ENCODE peak calls at places on chromosomes 5 and 9, in four cellular contexts. W is tibial artery, K is mammary epithelial cell, Q is BJ. X is an unnamed sample.

GRCh38 chr5:132751444-132751843 is 4.2 kb downstream of the CCNI2 start:
- DNase-seq in W (peak; percentile 85), K (peak; percentile 33), Q (no peak), X (no peak)

GRCh38 chr5:146338774-146339714 is at the start of gene POU4F3:
- DNase-seq in Q (no peak), K (no peak), W (no peak), X (peak; percentile 58)

GRCh38 chr9:95116002-95116819 is 201.3 kb downstream of the FANCC start:
- DNase-seq in Q (no peak), K (no peak), W (no peak), X (peak; percentile 17)

GRCh38 chr5:172264814-172265213 is 18.8 kb downstream of the UBTD2 start:
- DNase-seq in W (no peak), Q (no peak), K (no peak), X (no peak)

GRCh38 chr5:15550502-15551115 is 50.6 kb downstream of the FBXL7 start:
- DNase-seq in Q (no peak), K (peak; percentile 15), W (no peak), X (no peak)

GRCh38 chr5:159442210-159442850 is 112.0 kb upstream of the IL12B start:
- DNase-seq in Q (no peak), W (no peak), K (no peak), X (peak; percentile 16)

GRCh38 chr5:156396063-156396829 is 69.3 kb downstream of the SGCD start:
- DNase-seq in W (no peak), Q (no peak), K (no peak), X (no peak)

GRCh38 chr5:14464101-14464500 is 117.5 kb upstream of the OTULINL start:
- DNase-seq in W (no peak), K (no peak), Q (no peak), X (no peak)

GRCh38 chr9:84703793-84704192 is 34.3 kb downstream of the NTRK2 start:
- DNase-seq in K (no peak), W (no peak), Q (peak; percentile 15), X (no peak)

GRCh38 chr5:96004087-96004486 is 42.4 kb upstream of the ELL2 start:
- DNase-seq in Q (no peak), W (no peak), K (no peak), X (no peak)

GRCh38 chr9:75788006-75788634 is 102.4 kb upstream of the PCSK5 start:
- DNase-seq in Q (no peak), W (peak; percentile 24), K (no peak), X (no peak)

GRCh38 chr5:122615146-122615545 is 159.7 kb upstream of the SNX2 start:
- DNase-seq in Q (no peak), K (no peak), W (no peak), X (no peak)

GRCh38 chr5:123670981-123671557 is 159.1 kb downstream of the CSNK1G3 start:
- DNase-seq in W (peak; percentile 48), Q (no peak), K (peak; percentile 23), X (peak; percentile 68)

GRCh38 chr5:132076202-132076830 is 2.7 kb downstream of the CSF2 start:
- DNase-seq in K (no peak), Q (no peak), W (no peak), X (no peak)

GRCh38 chr5:429453-430188 is 13.4 kb upstream of the EXOC3 start:
- DNase-seq in Q (peak; percentile 62), W (peak; percentile 19), K (peak; percentile 33), X (no peak)

GRCh38 chr9:137318565-137318964 is 16.5 kb upstream of the NRARP start:
- DNase-seq in Q (no peak), W (no peak), K (no peak), X (no peak)

GRCh38 chr9:35726876-35727438 is 5.0 kb downstream of the TLN1 start:
- DNase-seq in Q (no peak), K (peak; percentile 21), W (peak; percentile 59), X (no peak)

GRCh38 chr9:36867241-36867640 is 166.8 kb downstream of the PAX5 start:
- DNase-seq in W (no peak), Q (no peak), K (no peak), X (no peak)

GRCh38 chr9:36867672-36868471 is 166.2 kb downstream of the PAX5 start:
- DNase-seq in K (no peak), W (no peak), Q (no peak), X (no peak)

GRCh38 chr9:36865731-36866635 is 168.1 kb downstream of the PAX5 start:
- DNase-seq in W (no peak), Q (no peak), K (no peak), X (no peak)

GRCh38 chr9:36868591-36869282 is 165.3 kb downstream of the PAX5 start:
- DNase-seq in K (no peak), Q (no peak), W (no peak), X (no peak)

DNA sequence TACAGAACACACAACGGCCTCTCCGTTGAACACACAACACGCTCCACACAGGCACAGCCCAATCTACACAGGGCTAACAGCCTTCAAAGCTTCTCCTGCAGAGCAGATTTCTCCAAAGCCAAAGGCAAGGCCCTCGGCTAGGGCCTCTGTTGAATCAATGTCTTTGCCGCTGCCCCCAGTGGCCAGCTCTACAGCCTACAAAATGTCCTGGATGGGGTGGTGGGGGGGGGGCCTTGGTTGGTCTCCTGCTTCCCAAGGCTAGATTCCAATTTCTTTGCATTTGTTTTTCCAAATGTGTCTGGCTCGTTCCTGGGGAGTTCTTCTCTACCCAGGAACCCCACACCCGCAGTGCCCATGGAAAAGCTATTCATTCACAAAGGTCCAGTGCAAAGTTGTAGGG is 167.2 kb downstream of the PAX5 start:
- DNase-seq in Q (no peak), K (no peak), W (no peak), X (peak; percentile 30)
- TF ChIP-seq CTCF in Q (no peak), K (no peak), W (no peak), X (no peak)

GRCh38 chr5:66724740-66725139 is 128.5 kb downstream of the MAST4 start:
- DNase-seq in Q (no peak), K (no peak), W (no peak), X (no peak)
- TF ChIP-seq CTCF in Q (peak; percentile 6), K (peak; percentile 20), W (no peak), X (peak; percentile 9)

GRCh38 chr5:133754575-133755169 is 142.3 kb upstream of the FSTL4 start:
- DNase-seq in Q (no peak), K (peak; percentile 7), W (no peak), X (peak; percentile 27)
- TF ChIP-seq CTCF in Q (peak; percentile 57), K (peak; percentile 54), W (peak; percentile 18), X (peak; percentile 58)

DNA sequence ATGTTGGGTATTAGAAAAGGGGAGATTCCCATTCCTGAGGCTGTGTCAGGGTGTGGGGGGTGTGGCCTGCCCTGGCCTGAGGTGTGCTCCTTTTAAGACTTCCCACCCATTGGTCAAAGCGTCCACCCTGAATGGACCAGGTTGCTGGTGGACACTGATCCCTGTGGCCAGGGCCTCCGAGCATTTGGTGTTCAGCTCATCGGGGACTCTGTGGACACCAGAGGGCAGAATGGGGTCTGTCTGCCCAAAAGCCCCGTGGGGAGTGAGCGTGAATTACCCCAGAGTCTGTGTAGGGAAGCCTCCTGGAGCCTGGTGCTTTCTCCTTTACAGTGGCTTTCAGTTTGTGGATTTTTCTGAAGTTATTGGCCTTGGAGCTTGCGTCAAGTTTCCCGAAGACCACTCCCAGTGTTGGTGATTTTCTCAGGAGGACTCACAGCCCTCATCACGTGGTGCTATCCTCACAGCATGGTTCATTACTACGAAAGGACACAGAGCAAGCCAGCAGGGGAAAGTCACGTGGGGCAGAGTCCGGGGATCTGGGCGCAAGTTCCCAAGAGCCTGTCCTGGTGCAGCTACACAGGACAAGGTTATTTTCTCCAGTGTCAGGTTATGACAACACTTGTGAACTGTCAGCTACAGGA is 55.5 kb downstream of the TENT4A start:
- DNase-seq in W (no peak), K (no peak), Q (no peak), X (no peak)
- TF ChIP-seq CTCF in W (no peak), K (no peak), Q (no peak), X (no peak)

GRCh38 chr9:129757045-129757444 is 4.2 kb upstream of the PTGES start:
- DNase-seq in K (no peak), Q (no peak), W (no peak), X (no peak)

GRCh38 chr9:129759804-129760502 is 7.1 kb upstream of the PTGES start:
- DNase-seq in W (no peak), K (no peak), Q (no peak), X (no peak)

GRCh38 chr9:129761901-129762359 is 9.1 kb upstream of the PTGES start:
- DNase-seq in K (no peak), W (no peak), Q (peak; percentile 75), X (peak; percentile 29)

GRCh38 chr9:129761293-129761900 is 8.6 kb upstream of the PTGES start:
- DNase-seq in Q (peak; percentile 80), K (no peak), W (no peak), X (no peak)

DNA sequence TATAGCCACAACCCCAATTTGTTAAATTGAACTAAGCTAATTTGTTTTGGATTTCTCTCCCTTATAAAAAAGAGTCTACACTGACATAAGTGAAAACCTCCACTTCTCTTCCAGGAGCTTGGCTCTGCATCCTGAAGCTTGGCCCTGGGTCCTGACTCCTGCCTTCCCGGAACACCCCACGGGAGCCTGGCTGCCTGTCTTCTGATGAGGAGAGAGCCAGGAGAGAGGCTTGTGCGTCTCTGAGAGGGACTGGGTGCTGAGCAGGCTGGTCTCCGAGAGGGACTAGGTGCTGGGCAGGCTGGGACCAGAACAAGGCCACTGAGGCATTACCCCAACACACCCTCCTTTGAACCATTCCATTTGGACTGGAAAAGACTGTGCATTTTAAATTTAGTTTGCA is 6.5 kb upstream of the PTGES start:
- DNase-seq in Q (no peak), W (no peak), K (no peak), X (no peak)
- TF ChIP-seq CTCF in Q (no peak), W (no peak), K (no peak), X (no peak)

GRCh38 chr5:55177078-55177477 is 4.1 kb upstream of the CDC20B start:
- DNase-seq in W (no peak), Q (no peak), K (no peak), X (no peak)

GRCh38 chr5:55173696-55174101 is 722 bp upstream of the CDC20B start:
- DNase-seq in K (no peak), W (no peak), Q (no peak), X (no peak)

GRCh38 chr5:55172937-55173695 is at the start of gene CDC20B:
- DNase-seq in W (peak; percentile 49), K (peak; percentile 77), Q (no peak), X (peak; percentile 89)

GRCh38 chr5:55175781-55176175 is 2.8 kb upstream of the CDC20B start:
- DNase-seq in W (no peak), K (no peak), Q (no peak), X (no peak)

GRCh38 chr5:55176176-55176818 is 3.3 kb upstream of the CDC20B start:
- DNase-seq in Q (no peak), W (no peak), K (peak; percentile 53), X (peak; percentile 82)
- TF ChIP-seq CTCF in Q (peak; percentile 11), W (peak; percentile 15), K (peak; percentile 21), X (peak; percentile 18)

GRCh38 chr5:2017540-2018389 is 135.0 kb upstream of the IRX4 start:
- DNase-seq in Q (no peak), W (no peak), K (no peak), X (no peak)
- TF ChIP-seq CTCF in Q (peak; percentile 49), W (no peak), K (peak; percentile 67), X (peak; percentile 50)